ENCODE peak calls at places on chromosomes 13 and 19, in ten cellular contexts. C is breast epithelium; N is neural progenitor cell; K is CD4-positive, alpha-beta T cell; V is GM06990; H is adrenal gland; M is heart right ventricle; E is uterus; J is right lobe of liver; S is RWPE2. L is an unnamed sample.

GRCh38 chr13:27125357-27126282 is 46.0 kb downstream of the USP12 start:
- DNase-seq in J (no peak), S (no peak), V (no peak), E (no peak), H (no peak), M (no peak), N (no peak), K (no peak), C (no peak), L (no peak)

GRCh38 chr19:17394891-17395415 is 957 bp upstream of the CCDC194 start:
- DNase-seq in S (no peak), V (peak), N (peak), C (no peak), E (peak), H (peak), K (no peak), M (peak), J (peak), L (peak)

GRCh38 chr19:15430526-15431120 is 11.8 kb upstream of the AKAP8L start:
- DNase-seq in J (no peak), V (no peak), C (no peak), M (no peak), E (no peak), S (no peak), H (no peak), K (no peak), N (no peak), L (no peak)

GRCh38 chr13:110137677-110138008 is 169.3 kb downstream of the COL4A1 start:
- DNase-seq in H (peak), S (no peak), V (no peak), E (peak), K (no peak), N (peak), M (peak), J (peak), C (no peak), L (no peak)

GRCh38 chr13:64332048-64332447 is 2898.1 kb downstream of the PCDH9 start:
- DNase-seq in N (no peak), M (no peak), E (no peak), J (no peak), C (no peak), S (no peak), H (no peak), K (no peak), V (no peak), L (no peak)

GRCh38 chr13:48801255-48801654 is 147.5 kb downstream of the CYSLTR2 start:
- DNase-seq in K (no peak), H (no peak), E (no peak), V (no peak), J (no peak), C (no peak), N (no peak), M (no peak), S (no peak), L (no peak)

GRCh38 chr13:52615817-52616216 is 26.4 kb upstream of the HNRNPA1L2 start:
- DNase-seq in M (no peak), E (no peak), H (no peak), C (no peak), N (no peak), S (no peak), J (no peak), K (no peak), V (peak), L (no peak)

GRCh38 chr19:5827891-5828660 is 11.4 kb downstream of the FUT6 start:
- DNase-seq in N (peak), S (peak), H (peak), M (peak), J (peak), E (peak), C (peak), V (peak), K (peak), L (peak)

GRCh38 chr13:27792393-27793218 is at the start of gene GSX1:
- DNase-seq in H (peak), V (no peak), M (peak), N (peak), S (no peak), J (peak), C (no peak), K (peak), E (peak), L (peak)

GRCh38 chr19:37975071-37975470 is 68.1 kb downstream of the SIPA1L3 start:
- DNase-seq in M (no peak), H (no peak), E (no peak), N (no peak), S (no peak), C (no peak), J (no peak), V (peak), K (no peak), L (no peak)

GRCh38 chr19:30784850-30785459 is 412.8 kb downstream of the ZNF536 start:
- DNase-seq in V (no peak), H (peak), E (peak), J (peak), K (peak), C (no peak), N (peak), S (no peak), M (peak), L (peak)

GRCh38 chr19:16889429-16889882 is 657 bp downstream of the F2RL3 start:
- DNase-seq in C (no peak), E (no peak), H (peak), M (peak), J (no peak), N (no peak), S (no peak), K (no peak), V (no peak), L (no peak)

GRCh38 chr19:24159707-24160106 is 72.7 kb downstream of the ZNF254 start:
- DNase-seq in H (no peak), K (no peak), J (no peak), N (no peak), V (no peak), S (no peak), C (no peak), M (no peak), E (no peak), L (no peak)

GRCh38 chr19:15101479-15102082 is 5.6 kb upstream of the SYDE1 start:
- DNase-seq in J (no peak), K (peak), H (peak), S (no peak), C (no peak), M (no peak), N (peak), E (no peak), V (no peak), L (peak)

GRCh38 chr13:22483276-22483675 is 697.5 kb upstream of the SGCG start:
- DNase-seq in E (no peak), H (no peak), M (no peak), V (no peak), C (no peak), S (no peak), K (no peak), N (no peak), J (no peak), L (no peak)

GRCh38 chr13:98019186-98019585 is 65.7 kb downstream of the IPO5 start:
- DNase-seq in S (no peak), J (no peak), E (no peak), V (no peak), K (no peak), H (no peak), C (no peak), N (no peak), M (no peak), L (no peak)

GRCh38 chr13:98014766-98015165 is 61.3 kb downstream of the IPO5 start:
- DNase-seq in K (no peak), E (no peak), S (no peak), H (no peak), J (no peak), M (no peak), C (no peak), N (no peak), V (no peak), L (no peak)

GRCh38 chr13:98018293-98018692 is 64.8 kb downstream of the IPO5 start:
- DNase-seq in C (no peak), J (no peak), S (no peak), E (no peak), V (no peak), H (no peak), N (no peak), M (no peak), K (no peak), L (no peak)

DNA sequence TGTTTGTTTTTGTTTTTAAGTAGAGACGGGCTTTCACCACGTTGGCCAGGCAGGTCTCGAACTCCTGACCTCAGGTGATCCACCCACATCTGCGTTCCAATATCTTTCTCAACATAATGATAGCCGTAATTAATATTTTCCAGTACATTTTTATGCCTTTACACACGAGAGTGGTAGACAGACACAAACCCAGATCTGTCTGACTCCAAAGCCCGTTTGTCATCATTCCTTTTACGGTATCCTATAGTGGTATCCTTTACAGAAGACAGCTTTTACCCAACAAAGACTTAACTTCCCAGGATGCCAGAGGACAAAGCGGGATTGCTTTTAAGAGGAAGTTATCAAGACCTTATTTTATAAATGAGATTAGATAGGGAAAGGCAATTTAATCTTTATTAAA is 59.8 kb downstream of the IPO5 start:
- DNase-seq in V (no peak), E (no peak), M (no peak), C (no peak), H (no peak), S (no peak), N (no peak), K (no peak), J (no peak), L (no peak)
- TF ChIP-seq CTCF in V (no peak), E (no peak), M (no peak), C (no peak), H (no peak), S (no peak), N (no peak), K (no peak), J (no peak), L (no peak)

GRCh38 chr13:86741762-86742285 is 929.3 kb upstream of the SLITRK5 start:
- DNase-seq in K (no peak), M (no peak), V (no peak), C (no peak), H (no peak), S (no peak), E (no peak), N (no peak), J (no peak), L (no peak)
- TF ChIP-seq CTCF in K (no peak), M (no peak), V (no peak), C (no peak), H (no peak), S (peak), E (no peak), N (peak), J (no peak), L (peak)

GRCh38 chr19:41957161-41957837 is 1.8 kb downstream of the RABAC1 start:
- DNase-seq in N (no peak), E (no peak), J (no peak), V (no peak), H (no peak), M (no peak), S (no peak), C (no peak), K (no peak), L (no peak)

GRCh38 chr19:41960973-41961372 is 1.9 kb upstream of the RABAC1 start:
- DNase-seq in S (no peak), J (no peak), K (no peak), C (no peak), H (no peak), N (no peak), E (no peak), V (no peak), M (no peak), L (no peak)

GRCh38 chr19:41957838-41958366 is 1.2 kb downstream of the RABAC1 start:
- DNase-seq in H (peak), K (no peak), C (peak), M (peak), V (no peak), E (peak), J (peak), S (no peak), N (peak), L (peak)

GRCh38 chr19:41958367-41959055 is 610 bp downstream of the RABAC1 start:
- DNase-seq in H (peak), J (peak), K (peak), S (peak), E (peak), V (peak), M (peak), N (peak), C (peak), L (peak)

GRCh38 chr19:41959056-41960053 is at the start of gene RABAC1:
- DNase-seq in J (peak), V (peak), N (peak), C (peak), S (peak), M (peak), K (peak), E (peak), H (peak), L (peak)
- TF ChIP-seq CTCF in J (no peak), V (peak), N (peak), C (no peak), S (peak), M (peak), K (no peak), E (no peak), H (no peak), L (no peak)

GRCh38 chr13:59490651-59491050 is 673.1 kb downstream of the DIAPH3 start:
- DNase-seq in J (no peak), V (no peak), N (no peak), E (no peak), K (no peak), M (no peak), H (no peak), C (no peak), S (no peak), L (no peak)

GRCh38 chr13:59492030-59492636 is 671.6 kb downstream of the DIAPH3 start:
- DNase-seq in H (no peak), V (no peak), M (no peak), C (no peak), N (no peak), E (no peak), S (no peak), J (no peak), K (no peak), L (no peak)

GRCh38 chr13:59483441-59484116 is 680.1 kb downstream of the DIAPH3 start:
- DNase-seq in N (no peak), J (no peak), C (no peak), S (no peak), E (no peak), H (peak), M (no peak), K (no peak), V (no peak), L (no peak)

GRCh38 chr13:59488436-59488835 is 675.3 kb downstream of the DIAPH3 start:
- DNase-seq in H (no peak), J (no peak), E (no peak), C (no peak), M (no peak), V (no peak), K (no peak), S (no peak), N (no peak), L (no peak)

GRCh38 chr13:59487883-59488282 is 675.8 kb downstream of the DIAPH3 start:
- DNase-seq in J (no peak), H (no peak), N (no peak), K (no peak), E (no peak), C (no peak), M (no peak), S (no peak), V (no peak), L (no peak)
- TF ChIP-seq CTCF in J (no peak), H (no peak), N (peak), K (no peak), E (no peak), C (no peak), M (no peak), S (no peak), V (no peak), L (no peak)

L was measured in endothelial cell.